ENCODE peak calls at places on chromosomes 7 and 10, in four cellular contexts. One of them, this sample, is unnamed.

GRCh38 chr10:47425813-47426419 is 41.8 kb upstream of the ZNF488 start:
- DNase-seq in K562: no peak
- DNase-seq in GM12878: no peak
- DNase-seq in HepG2: no peak
- DNase-seq in this sample: no peak

GRCh38 chr10:78761241-78761825 is 307.4 kb upstream of the ZMIZ1 start:
- DNase-seq in K562: no peak
- DNase-seq in GM12878: no peak
- DNase-seq in HepG2: no peak
- DNase-seq in this sample: no peak

GRCh38 chr10:70811881-70812280 is 3.9 kb upstream of the SGPL1 start:
- DNase-seq in K562: no peak
- DNase-seq in GM12878: no peak
- DNase-seq in HepG2: no peak
- DNase-seq in this sample: no peak

GRCh38 chr10:44938938-44939337 is 20.7 kb upstream of the RASSF4 start:
- DNase-seq in K562: no peak
- DNase-seq in GM12878: no peak
- DNase-seq in HepG2: no peak
- DNase-seq in this sample: no peak

GRCh38 chr10:96043895-96044580 is 655 bp downstream of the CCNJ start:
- DNase-seq in K562: peak
- DNase-seq in GM12878: no peak
- DNase-seq in HepG2: peak
- DNase-seq in this sample: peak

GRCh38 chr10:1036341-1036791 is 10.7 kb upstream of the IDI2 start:
- DNase-seq in K562: peak
- DNase-seq in GM12878: no peak
- DNase-seq in HepG2: no peak
- DNase-seq in this sample: no peak

GRCh38 chr7:82413237-82413636 is 30.3 kb downstream of the CACNA2D1 start:
- DNase-seq in K562: no peak
- DNase-seq in GM12878: no peak
- DNase-seq in HepG2: no peak
- DNase-seq in this sample: no peak

GRCh38 chr7:89797965-89798598 is 356.2 kb upstream of the STEAP1 start:
- DNase-seq in K562: no peak
- DNase-seq in GM12878: no peak
- DNase-seq in HepG2: no peak
- DNase-seq in this sample: no peak

GRCh38 chr7:6167004-6167551 is 105.3 kb downstream of the CYTH3 start:
- DNase-seq in K562: no peak
- DNase-seq in GM12878: no peak
- DNase-seq in HepG2: peak
- DNase-seq in this sample: no peak

GRCh38 chr7:116582806-116583444 is 58.1 kb downstream of the CAV1 start:
- DNase-seq in K562: no peak
- DNase-seq in GM12878: no peak
- DNase-seq in HepG2: no peak
- DNase-seq in this sample: peak

GRCh38 chr7:93030605-93031225 is 87.1 kb downstream of the SAMD9 start:
- DNase-seq in K562: no peak
- DNase-seq in GM12878: no peak
- DNase-seq in HepG2: no peak
- DNase-seq in this sample: no peak

GRCh38 chr7:30594055-30594539 is 581 bp upstream of the GARS1 start:
- DNase-seq in K562: peak
- DNase-seq in GM12878: peak
- DNase-seq in HepG2: peak
- DNase-seq in this sample: no peak

GRCh38 chr10:90865400-90865799 is 6.4 kb upstream of the RPP30 start:
- DNase-seq in K562: peak
- DNase-seq in GM12878: no peak
- DNase-seq in HepG2: no peak
- DNase-seq in this sample: peak

GRCh38 chr7:131363719-131364118 is 36.0 kb downstream of the MKLN1 start:
- DNase-seq in K562: no peak
- DNase-seq in GM12878: no peak
- DNase-seq in HepG2: no peak
- DNase-seq in this sample: no peak

GRCh38 chr10:17771027-17771426 is 19.0 kb downstream of the TMEM236 start:
- DNase-seq in K562: no peak
- DNase-seq in GM12878: no peak
- DNase-seq in HepG2: no peak
- DNase-seq in this sample: no peak

GRCh38 chr7:1843271-1843861 is 173.3 kb downstream of the ELFN1 start:
- DNase-seq in K562: no peak
- DNase-seq in GM12878: no peak
- DNase-seq in HepG2: no peak
- DNase-seq in this sample: no peak

GRCh38 chr10:101766753-101767599 is 8.9 kb downstream of the FGF8 start:
- DNase-seq in K562: no peak
- DNase-seq in GM12878: no peak
- DNase-seq in HepG2: no peak
- DNase-seq in this sample: no peak

GRCh38 chr10:29807407-29807806 is 172.6 kb upstream of the SVIL start:
- DNase-seq in K562: no peak
- DNase-seq in GM12878: no peak
- DNase-seq in HepG2: no peak
- DNase-seq in this sample: peak

GRCh38 chr10:72274730-72275350 is 1.1 kb downstream of the DDIT4 start:
- DNase-seq in K562: peak
- DNase-seq in GM12878: no peak
- DNase-seq in HepG2: no peak
- DNase-seq in this sample: peak

GRCh38 chr7:734808-735207 is 7.7 kb upstream of the PRKAR1B start:
- DNase-seq in K562: no peak
- DNase-seq in GM12878: no peak
- DNase-seq in HepG2: no peak
- DNase-seq in this sample: no peak

GRCh38 chr7:106613861-106614560 is 46.9 kb downstream of the CCDC71L start:
- DNase-seq in K562: no peak
- DNase-seq in GM12878: no peak
- DNase-seq in HepG2: no peak
- DNase-seq in this sample: no peak

GRCh38 chr10:100311307-100311706 is 18.7 kb downstream of the PKD2L1 start:
- DNase-seq in K562: no peak
- DNase-seq in GM12878: no peak
- DNase-seq in HepG2: no peak
- DNase-seq in this sample: no peak

GRCh38 chr10:16789266-16789665 is 28.0 kb downstream of the RSU1 start:
- DNase-seq in K562: no peak
- DNase-seq in GM12878: no peak
- DNase-seq in HepG2: no peak
- DNase-seq in this sample: no peak

GRCh38 chr10:80535671-80536360 is 1.9 kb upstream of the SH2D4B start:
- DNase-seq in K562: peak
- DNase-seq in GM12878: no peak
- DNase-seq in HepG2: no peak
- DNase-seq in this sample: peak

GRCh38 chr10:76632158-76633051 is 1005.2 kb downstream of the KCNMA1 start:
- DNase-seq in K562: no peak
- DNase-seq in GM12878: no peak
- DNase-seq in HepG2: no peak
- DNase-seq in this sample: no peak

GRCh38 chr7:93161181-93161762 is 13.1 kb upstream of the SAMD9L start:
- DNase-seq in K562: no peak
- DNase-seq in GM12878: no peak
- DNase-seq in HepG2: no peak
- DNase-seq in this sample: no peak

GRCh38 chr10:119658274-119658673 is 7.1 kb downstream of the BAG3 start:
- DNase-seq in K562: peak
- DNase-seq in GM12878: no peak
- DNase-seq in HepG2: peak
- DNase-seq in this sample: peak

GRCh38 chr10:33721509-33721908 is 387.0 kb upstream of the NRP1 start:
- DNase-seq in K562: no peak
- DNase-seq in GM12878: no peak
- DNase-seq in HepG2: no peak
- DNase-seq in this sample: no peak

GRCh38 chr10:69014171-69014570 is 25.6 kb downstream of the KIFBP start:
- DNase-seq in K562: no peak
- DNase-seq in GM12878: no peak
- DNase-seq in HepG2: no peak
- DNase-seq in this sample: peak

DNA sequence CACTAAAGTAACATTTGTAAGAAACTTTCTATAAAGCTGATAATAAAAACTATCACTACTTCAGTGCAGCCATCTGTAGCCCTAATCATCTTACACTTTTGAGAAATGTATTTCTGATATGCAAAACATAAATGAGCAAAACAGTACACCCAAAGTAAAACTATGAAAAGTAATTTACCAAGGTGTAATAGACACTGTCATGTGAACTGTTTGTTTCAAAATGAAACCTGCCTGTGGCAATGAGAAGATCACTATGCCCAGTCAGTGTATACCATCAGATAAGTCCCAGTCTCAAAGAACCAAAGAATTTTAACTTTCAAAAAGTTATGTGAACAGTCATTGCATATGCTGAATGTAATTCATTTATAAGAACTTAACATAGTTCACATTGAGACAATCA is 398.1 kb downstream of the CDC14C start:
- DNase-seq in K562: no peak
- DNase-seq in GM12878: no peak
- DNase-seq in HepG2: no peak
- DNase-seq in this sample: no peak
- H2AFZ ChIP-seq in K562: no peak
- H2AFZ ChIP-seq in GM12878: no peak
- H2AFZ ChIP-seq in HepG2: no peak
- H2AFZ ChIP-seq in this sample: no peak

DNA sequence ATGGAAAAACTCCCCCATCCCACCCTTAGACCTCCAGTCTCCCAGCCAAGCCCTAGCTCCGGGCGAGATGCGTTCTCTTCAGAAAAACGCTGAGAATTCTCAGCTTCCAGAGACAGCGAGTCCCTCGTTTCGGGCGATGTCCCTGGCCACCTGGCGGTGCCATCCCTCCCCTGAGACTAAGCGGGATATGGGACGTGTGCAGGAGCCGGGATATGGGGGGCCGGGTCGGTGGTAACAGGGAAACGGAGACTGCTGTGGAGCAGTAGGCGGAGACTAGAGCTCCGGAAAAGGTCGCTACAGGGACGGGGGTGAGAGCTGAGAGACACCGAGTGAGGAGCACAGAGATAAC is 435 bp upstream of the STRIP2 start:
- DNase-seq in K562: no peak
- DNase-seq in GM12878: no peak
- DNase-seq in HepG2: peak
- DNase-seq in this sample: no peak
- TF ChIP-seq MYC in K562: peak
- TF ChIP-seq MYC in GM12878: no peak
- TF ChIP-seq MYC in HepG2: no peak
- TF ChIP-seq MYC in this sample: no peak

DNA sequence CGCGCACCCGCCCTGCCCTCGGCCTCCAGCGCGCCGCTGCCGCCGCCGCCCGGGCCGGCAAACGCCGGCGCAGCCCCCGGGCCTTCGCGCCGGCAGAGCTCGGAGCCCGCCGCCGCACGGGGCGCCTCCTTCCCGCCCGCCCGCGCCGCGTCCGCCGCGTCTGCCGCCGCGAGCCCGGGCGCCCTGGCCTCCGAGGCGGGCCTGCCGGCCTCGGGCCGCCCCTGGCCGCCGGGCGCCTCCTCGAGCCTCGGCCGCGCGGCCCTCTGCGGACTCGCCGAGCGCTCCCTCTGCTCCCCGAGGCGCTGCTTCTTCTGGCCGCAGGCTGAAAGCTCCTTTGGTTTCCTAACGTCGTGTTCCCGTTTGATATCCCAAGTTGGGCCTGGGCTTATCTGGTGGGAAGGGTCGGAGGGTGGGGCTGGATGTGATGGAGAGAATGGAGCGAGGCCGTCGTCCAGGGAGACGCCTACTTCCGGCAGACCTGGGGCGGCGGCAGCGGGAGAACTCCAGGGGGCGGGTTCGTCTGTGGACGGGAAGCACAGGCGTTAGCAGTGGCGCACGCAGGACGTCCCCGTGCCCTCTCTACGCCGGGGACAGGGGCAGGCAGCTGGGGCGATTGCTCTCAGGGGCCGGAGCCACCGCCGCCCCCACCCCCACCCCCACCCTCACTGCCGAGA is 221.0 kb downstream of the PHTF2 start:
- DNase-seq in K562: peak
- DNase-seq in GM12878: no peak
- DNase-seq in HepG2: peak
- DNase-seq in this sample: peak
- H2AFZ ChIP-seq in K562: peak
- H2AFZ ChIP-seq in GM12878: peak
- H2AFZ ChIP-seq in HepG2: no peak
- H2AFZ ChIP-seq in this sample: peak

GRCh38 chr7:74174606-74175082 is 488 bp downstream of the EIF4H start:
- DNase-seq in K562: peak
- DNase-seq in GM12878: no peak
- DNase-seq in HepG2: peak
- DNase-seq in this sample: peak
- TF ChIP-seq MYC in K562: peak
- TF ChIP-seq MYC in GM12878: no peak
- TF ChIP-seq MYC in HepG2: peak
- TF ChIP-seq MYC in this sample: no peak

DNA sequence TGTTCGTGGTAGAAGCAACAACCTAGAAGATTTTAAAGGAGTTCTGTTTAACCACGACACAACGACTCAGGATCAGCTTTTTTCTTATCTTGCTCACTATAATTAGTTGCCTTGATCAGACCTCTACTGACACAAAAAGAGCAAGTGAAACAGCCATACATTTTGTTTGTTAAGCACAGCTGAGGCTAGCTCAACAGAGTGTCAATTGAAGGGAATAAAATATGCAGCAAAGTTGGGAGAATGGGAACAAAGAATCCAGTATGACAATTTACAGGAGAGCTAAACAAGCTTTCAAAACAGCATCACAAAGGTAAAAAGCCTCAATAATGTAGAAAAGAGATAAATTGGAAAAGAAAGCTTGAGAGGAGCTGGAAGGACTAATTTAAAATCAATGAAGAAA is 40.5 kb upstream of the HERPUD2 start:
- DNase-seq in K562: no peak
- DNase-seq in GM12878: no peak
- DNase-seq in HepG2: no peak
- DNase-seq in this sample: no peak
- H2AFZ ChIP-seq in K562: no peak
- H2AFZ ChIP-seq in GM12878: no peak
- H2AFZ ChIP-seq in HepG2: no peak
- H2AFZ ChIP-seq in this sample: no peak

GRCh38 chr10:132460691-132461090 is 63.7 kb downstream of the PWWP2B start:
- DNase-seq in K562: no peak
- DNase-seq in GM12878: no peak
- DNase-seq in HepG2: no peak
- DNase-seq in this sample: no peak
- TF ChIP-seq MYC in K562: no peak
- TF ChIP-seq MYC in GM12878: no peak
- TF ChIP-seq MYC in HepG2: no peak
- TF ChIP-seq MYC in this sample: no peak

This sample was measured in endothelial cell of umbilical vein.